ENCODE peak calls at places on chromosomes 1 and 21, in seven cellular contexts. N is psoas muscle; O is aorta; Q is CD4-positive, alpha-beta memory T cell; C is PC-9; R is uterus; Y is tibial nerve. M is an unnamed sample.

GRCh38 chr1:25039229-25039628 is 109.2 kb upstream of the RUNX3 start:
- DNase-seq in N (peak), O (no peak), Q (no peak), C (no peak), R (no peak), Y (no peak), M (no peak)

GRCh38 chr21:17495680-17496079 is 17.2 kb upstream of the CXADR start:
- DNase-seq in N (no peak), O (no peak), Q (no peak), C (peak), R (no peak), Y (no peak), M (no peak)

GRCh38 chr1:36663772-36664430 is 181.2 kb upstream of the CSF3R start:
- DNase-seq in N (no peak), O (no peak), Q (no peak), C (no peak), R (no peak), Y (no peak), M (no peak)

GRCh38 chr1:247362074-247362597 is 30.5 kb upstream of the ZNF496 start:
- DNase-seq in N (no peak), O (no peak), Q (no peak), C (no peak), R (no peak), Y (no peak), M (no peak)

GRCh38 chr1:25711555-25712298 is 88.3 kb upstream of the SELENON start:
- DNase-seq in N (no peak), O (peak), Q (peak), C (no peak), R (no peak), Y (no peak), M (no peak)

GRCh38 chr1:116254776-116255175 is 118.3 kb upstream of the ATP1A1 start:
- DNase-seq in N (no peak), O (no peak), Q (no peak), C (no peak), R (no peak), Y (no peak), M (no peak)

GRCh38 chr1:17538428-17539130 is 919 bp upstream of the ARHGEF10L start:
- DNase-seq in N (no peak), O (peak), Q (no peak), C (no peak), R (peak), Y (no peak), M (no peak)

GRCh38 chr21:33198346-33199135 is 31.2 kb upstream of the IFNAR2 start:
- DNase-seq in N (peak), O (peak), Q (no peak), C (no peak), R (no peak), Y (peak), M (peak)

GRCh38 chr1:3895279-3895950 is 4.7 kb downstream of the C1orf174 start:
- DNase-seq in N (peak), O (peak), Q (no peak), C (no peak), R (no peak), Y (no peak), M (no peak)

GRCh38 chr1:166170726-166171125 is 3.9 kb upstream of the FAM78B start:
- DNase-seq in N (no peak), O (no peak), Q (no peak), C (no peak), R (no peak), Y (no peak), M (no peak)

GRCh38 chr1:198528376-198528775 is 12.1 kb downstream of the ATP6V1G3 start:
- DNase-seq in N (no peak), O (no peak), Q (no peak), C (no peak), R (no peak), Y (no peak), M (no peak)

GRCh38 chr1:16064536-16065196 is 8.8 kb downstream of the FAM131C start:
- DNase-seq in N (no peak), O (no peak), Q (no peak), C (no peak), R (no peak), Y (no peak), M (no peak)

GRCh38 chr21:38913120-38913975 is 107.6 kb downstream of the ETS2 start:
- DNase-seq in N (peak), O (peak), Q (no peak), C (peak), R (peak), Y (peak), M (peak)

GRCh38 chr1:152879559-152880198 is 1.6 kb downstream of the SMCP start:
- DNase-seq in N (no peak), O (no peak), Q (no peak), C (no peak), R (no peak), Y (no peak), M (no peak)

GRCh38 chr21:37257526-37257966 is 9.6 kb downstream of the VPS26C start:
- DNase-seq in N (peak), O (no peak), Q (peak), C (no peak), R (no peak), Y (no peak), M (no peak)

GRCh38 chr1:105102385-105102784 is 1352.7 kb downstream of the AMY1C start:
- DNase-seq in N (no peak), O (no peak), Q (no peak), C (no peak), R (no peak), Y (no peak), M (no peak)

GRCh38 chr21:26125433-26126167 is 45.0 kb downstream of the APP start:
- DNase-seq in N (no peak), O (no peak), Q (no peak), C (no peak), R (no peak), Y (no peak), M (no peak)

GRCh38 chr1:202164271-202165037 is 4.1 kb upstream of the PTPN7 start:
- DNase-seq in N (no peak), O (no peak), Q (peak), C (no peak), R (no peak), Y (no peak), M (no peak)

GRCh38 chr1:224081604-224082003 is 32.3 kb upstream of the FBXO28 start:
- DNase-seq in N (no peak), O (no peak), Q (no peak), C (no peak), R (no peak), Y (no peak), M (no peak)

GRCh38 chr1:68459796-68460195 is 10.0 kb upstream of the RPE65 start:
- DNase-seq in N (no peak), O (no peak), Q (no peak), C (no peak), R (no peak), Y (no peak), M (no peak)

GRCh38 chr1:19757641-19758040 is 42.1 kb downstream of the TMCO4 start:
- DNase-seq in N (no peak), O (no peak), Q (no peak), C (no peak), R (no peak), Y (no peak), M (no peak)
- H3K27ac ChIP-seq in N (no peak), O (no peak), Q (no peak), C (no peak), R (no peak), Y (no peak), M (no peak)

DNA sequence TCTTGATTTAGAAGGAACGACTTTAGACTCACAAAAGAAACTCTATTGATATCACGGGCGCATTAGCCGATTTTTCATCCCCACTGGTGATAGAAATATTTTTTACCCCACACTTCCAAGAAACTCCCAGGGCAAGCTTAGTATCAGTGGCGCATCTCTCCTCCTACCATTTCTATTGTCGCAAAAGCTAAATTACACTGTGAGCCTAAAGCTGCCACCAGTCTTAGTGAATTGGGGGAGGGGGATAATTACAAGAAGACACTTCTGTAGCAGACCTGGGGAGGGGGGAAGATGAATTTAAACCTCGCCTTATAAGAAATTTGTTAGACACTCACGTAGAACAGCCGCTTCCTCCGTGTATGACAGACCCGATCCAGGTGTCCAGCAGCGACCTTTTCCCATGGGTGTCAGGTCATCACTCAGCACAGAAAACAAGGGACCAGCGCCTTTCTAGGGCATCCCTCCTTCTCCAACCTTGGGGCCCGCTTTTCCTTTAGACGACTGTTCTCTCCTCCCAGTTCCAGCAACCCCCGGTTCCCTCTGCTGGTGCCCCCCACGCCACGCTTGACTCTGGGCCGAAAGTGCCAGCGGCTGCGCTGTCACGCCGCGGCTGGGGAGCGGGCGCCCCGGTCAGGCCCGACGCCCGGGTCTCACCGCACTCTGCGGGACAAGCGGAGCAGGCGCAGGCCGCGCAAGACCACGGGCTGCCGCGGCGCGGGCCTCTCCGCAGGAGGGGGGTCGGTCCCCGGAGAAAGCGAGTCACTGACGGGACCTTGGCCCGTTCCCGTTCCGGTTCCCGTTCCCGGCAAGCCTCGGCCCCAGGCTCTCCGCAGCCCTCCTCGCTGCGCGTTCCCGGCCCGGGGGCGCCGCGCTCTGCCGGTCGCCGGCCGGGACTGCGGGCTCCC is 797 bp downstream of the PHC2 start:
- DNase-seq in N (peak), O (peak), Q (peak), C (no peak), R (peak), Y (no peak), M (no peak)
- H3K27ac ChIP-seq in N (peak), O (no peak), Q (no peak), C (no peak), R (peak), Y (peak), M (peak)

GRCh38 chr1:223016890-223017289 is 126.2 kb downstream of the TLR5 start:
- DNase-seq in N (no peak), O (no peak), Q (no peak), C (no peak), R (no peak), Y (no peak), M (no peak)

GRCh38 chr1:223017291-223017690 is 125.8 kb downstream of the TLR5 start:
- DNase-seq in N (no peak), O (no peak), Q (no peak), C (no peak), R (no peak), Y (no peak), M (no peak)

GRCh38 chr1:223014142-223014873 is 128.7 kb downstream of the TLR5 start:
- DNase-seq in N (no peak), O (no peak), Q (no peak), C (no peak), R (no peak), Y (no peak), M (no peak)

GRCh38 chr1:223018534-223018933 is 124.5 kb downstream of the TLR5 start:
- DNase-seq in N (no peak), O (no peak), Q (no peak), C (no peak), R (no peak), Y (no peak), M (no peak)

GRCh38 chr1:223016381-223016780 is 126.7 kb downstream of the TLR5 start:
- DNase-seq in N (no peak), O (no peak), Q (no peak), C (no peak), R (no peak), Y (no peak), M (no peak)
- H3K27ac ChIP-seq in N (no peak), O (no peak), Q (no peak), C (no peak), R (no peak), Y (no peak), M (no peak)

GRCh38 chr21:43331111-43331961 is 95.6 kb downstream of the SIK1 start:
- DNase-seq in N (no peak), O (no peak), Q (no peak), C (no peak), R (no peak), Y (no peak), M (no peak)
- H3K27ac ChIP-seq in N (no peak), O (no peak), Q (no peak), C (no peak), R (no peak), Y (no peak), M (peak)

DNA sequence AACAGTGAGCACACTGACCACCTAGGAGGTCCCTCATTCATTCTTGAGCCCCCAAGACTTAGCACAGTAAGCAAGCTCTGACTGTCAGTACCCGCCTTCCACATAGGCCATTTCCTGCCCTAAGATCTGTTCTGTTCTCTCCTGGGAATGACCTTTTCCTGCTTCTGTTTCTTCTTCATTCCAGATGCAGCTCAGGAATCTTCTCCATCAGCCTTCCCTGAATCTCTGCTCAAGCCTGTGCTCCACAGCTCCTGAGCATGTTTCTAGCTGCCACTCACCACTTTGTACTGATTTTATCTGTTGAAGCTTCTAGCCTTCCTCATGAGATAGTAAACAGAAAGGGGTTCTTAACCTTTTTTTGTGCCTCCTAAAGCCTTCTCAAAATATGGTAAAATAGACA is 56.6 kb downstream of the ZNF281 start:
- DNase-seq in N (no peak), O (no peak), Q (no peak), C (no peak), R (no peak), Y (no peak), M (no peak)
- H3K27ac ChIP-seq in N (no peak), O (no peak), Q (no peak), C (no peak), R (no peak), Y (peak), M (no peak)

GRCh38 chr1:200818248-200818647 is 54.5 kb upstream of the GPR25 start:
- DNase-seq in N (no peak), O (no peak), Q (no peak), C (no peak), R (no peak), Y (no peak), M (no peak)
- H3K27ac ChIP-seq in N (no peak), O (no peak), Q (no peak), C (no peak), R (no peak), Y (no peak), M (no peak)

DNA sequence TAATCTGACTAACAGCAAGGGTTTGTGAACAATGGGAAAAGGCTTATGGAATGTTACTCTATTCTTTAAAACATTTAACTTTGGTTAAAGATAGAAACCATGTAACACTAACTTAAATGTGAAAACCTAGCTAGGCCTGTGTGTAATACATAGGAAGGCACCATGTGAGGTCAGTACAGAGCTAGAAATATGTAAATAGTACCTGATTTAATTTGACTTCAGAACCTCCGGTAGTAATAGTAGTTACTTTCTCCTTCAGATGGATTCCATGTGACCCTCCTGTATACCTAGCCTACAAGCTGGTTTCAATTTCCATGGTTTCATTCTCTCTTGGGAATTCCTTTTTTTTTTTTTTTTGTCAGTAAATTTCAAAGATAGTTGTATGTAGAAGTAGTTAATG is 1.3 kb downstream of the MTF2 start:
- DNase-seq in N (no peak), O (no peak), Q (peak), C (peak), R (no peak), Y (no peak), M (no peak)
- H3K27ac ChIP-seq in N (peak), O (no peak), Q (peak), C (peak), R (peak), Y (peak), M (no peak)

DNA sequence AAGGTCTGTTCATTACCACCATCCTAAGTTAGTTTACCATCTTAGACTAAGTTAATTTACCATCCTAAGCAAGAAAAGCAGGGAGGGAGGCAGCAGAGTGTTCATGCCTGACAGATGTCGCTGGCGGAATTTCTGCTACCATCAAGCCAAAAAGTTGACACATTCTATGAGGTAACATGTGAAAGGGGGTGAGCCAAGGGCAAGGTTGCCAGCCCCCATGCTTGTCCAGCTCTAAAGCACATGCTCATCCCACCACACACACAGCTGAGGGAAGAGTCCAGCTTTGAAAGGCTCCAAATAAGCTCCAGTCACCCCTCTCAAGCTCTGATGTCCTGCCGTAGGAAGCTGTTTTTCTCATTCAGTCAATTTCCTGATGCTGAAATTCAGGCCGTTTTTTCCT is 46.3 kb downstream of the EIF2D start:
- DNase-seq in N (no peak), O (no peak), Q (no peak), C (no peak), R (no peak), Y (no peak), M (no peak)
- H3K27ac ChIP-seq in N (no peak), O (no peak), Q (peak), C (no peak), R (no peak), Y (no peak), M (no peak)